ENCODE peak calls at places on chromosomes 1 and 21, in four cellular contexts. One of them, this sample, is unnamed.

GRCh38 chr1:80994934-80995333 is 805.8 kb upstream of the ADGRL2 start:
- DNase-seq in memory B cell: no peak
- DNase-seq in stimulated activated CD4-positive, alpha-beta T cell treated with anti-CD3 and anti-CD28 coated beads, Interleukin-15, amount 100 ng/mL, for 48 hours: no peak
- DNase-seq in GM12891: no peak
- DNase-seq in this sample: no peak

GRCh38 chr1:150021191-150021688 is 10.7 kb upstream of the OTUD7B start:
- DNase-seq in memory B cell: no peak
- DNase-seq in stimulated activated CD4-positive, alpha-beta T cell treated with anti-CD3 and anti-CD28 coated beads, Interleukin-15, amount 100 ng/mL, for 48 hours: no peak
- DNase-seq in GM12891: no peak
- DNase-seq in this sample: no peak

GRCh38 chr21:45481566-45481965 is 60.7 kb downstream of the SLC19A1 start:
- DNase-seq in memory B cell: no peak
- DNase-seq in stimulated activated CD4-positive, alpha-beta T cell treated with anti-CD3 and anti-CD28 coated beads, Interleukin-15, amount 100 ng/mL, for 48 hours: no peak
- DNase-seq in GM12891: no peak
- DNase-seq in this sample: no peak

GRCh38 chr1:179080866-179081695 is 789 bp upstream of the TOR3A start:
- DNase-seq in memory B cell: no peak
- DNase-seq in stimulated activated CD4-positive, alpha-beta T cell treated with anti-CD3 and anti-CD28 coated beads, Interleukin-15, amount 100 ng/mL, for 48 hours: peak
- DNase-seq in GM12891: no peak
- DNase-seq in this sample: peak

GRCh38 chr1:27405074-27405473 is 12.7 kb downstream of the GPR3 start:
- DNase-seq in memory B cell: no peak
- DNase-seq in stimulated activated CD4-positive, alpha-beta T cell treated with anti-CD3 and anti-CD28 coated beads, Interleukin-15, amount 100 ng/mL, for 48 hours: no peak
- DNase-seq in GM12891: no peak
- DNase-seq in this sample: no peak

GRCh38 chr1:104878203-104878911 is 1128.7 kb downstream of the AMY1C start:
- DNase-seq in memory B cell: no peak
- DNase-seq in stimulated activated CD4-positive, alpha-beta T cell treated with anti-CD3 and anti-CD28 coated beads, Interleukin-15, amount 100 ng/mL, for 48 hours: no peak
- DNase-seq in GM12891: no peak
- DNase-seq in this sample: no peak

GRCh38 chr1:5751171-5751556 is 241.1 kb downstream of the NPHP4 start:
- DNase-seq in memory B cell: no peak
- DNase-seq in stimulated activated CD4-positive, alpha-beta T cell treated with anti-CD3 and anti-CD28 coated beads, Interleukin-15, amount 100 ng/mL, for 48 hours: no peak
- DNase-seq in GM12891: no peak
- DNase-seq in this sample: no peak

GRCh38 chr21:36690637-36691538 is 8.0 kb upstream of the SIM2 start:
- DNase-seq in memory B cell: no peak
- DNase-seq in stimulated activated CD4-positive, alpha-beta T cell treated with anti-CD3 and anti-CD28 coated beads, Interleukin-15, amount 100 ng/mL, for 48 hours: no peak
- DNase-seq in GM12891: no peak
- DNase-seq in this sample: no peak

GRCh38 chr1:67700692-67701410 is 15.8 kb downstream of the GADD45A start:
- DNase-seq in memory B cell: no peak
- DNase-seq in stimulated activated CD4-positive, alpha-beta T cell treated with anti-CD3 and anti-CD28 coated beads, Interleukin-15, amount 100 ng/mL, for 48 hours: peak
- DNase-seq in GM12891: no peak
- DNase-seq in this sample: no peak

GRCh38 chr1:230425252-230426061 is 675 bp downstream of the PGBD5 start:
- DNase-seq in memory B cell: no peak
- DNase-seq in stimulated activated CD4-positive, alpha-beta T cell treated with anti-CD3 and anti-CD28 coated beads, Interleukin-15, amount 100 ng/mL, for 48 hours: no peak
- DNase-seq in GM12891: no peak
- DNase-seq in this sample: no peak

GRCh38 chr1:51568231-51568935 is 48.5 kb upstream of the OSBPL9 start:
- DNase-seq in memory B cell: no peak
- DNase-seq in stimulated activated CD4-positive, alpha-beta T cell treated with anti-CD3 and anti-CD28 coated beads, Interleukin-15, amount 100 ng/mL, for 48 hours: no peak
- DNase-seq in GM12891: no peak
- DNase-seq in this sample: no peak

GRCh38 chr1:156490401-156491032 is 10.1 kb downstream of the MEF2D start:
- DNase-seq in memory B cell: no peak
- DNase-seq in stimulated activated CD4-positive, alpha-beta T cell treated with anti-CD3 and anti-CD28 coated beads, Interleukin-15, amount 100 ng/mL, for 48 hours: no peak
- DNase-seq in GM12891: no peak
- DNase-seq in this sample: no peak

GRCh38 chr1:89259283-89259971 is 13.2 kb downstream of the GBP5 start:
- DNase-seq in memory B cell: no peak
- DNase-seq in stimulated activated CD4-positive, alpha-beta T cell treated with anti-CD3 and anti-CD28 coated beads, Interleukin-15, amount 100 ng/mL, for 48 hours: no peak
- DNase-seq in GM12891: no peak
- DNase-seq in this sample: no peak

GRCh38 chr1:183353597-183353996 is 64.6 kb downstream of the NMNAT2 start:
- DNase-seq in memory B cell: no peak
- DNase-seq in stimulated activated CD4-positive, alpha-beta T cell treated with anti-CD3 and anti-CD28 coated beads, Interleukin-15, amount 100 ng/mL, for 48 hours: no peak
- DNase-seq in GM12891: no peak
- DNase-seq in this sample: no peak

GRCh38 chr1:16244650-16245285 is 7.8 kb upstream of the CPLANE2 start:
- DNase-seq in memory B cell: no peak
- DNase-seq in stimulated activated CD4-positive, alpha-beta T cell treated with anti-CD3 and anti-CD28 coated beads, Interleukin-15, amount 100 ng/mL, for 48 hours: no peak
- DNase-seq in GM12891: no peak
- DNase-seq in this sample: no peak

GRCh38 chr1:5692649-5693048 is 299.6 kb downstream of the NPHP4 start:
- DNase-seq in memory B cell: no peak
- DNase-seq in stimulated activated CD4-positive, alpha-beta T cell treated with anti-CD3 and anti-CD28 coated beads, Interleukin-15, amount 100 ng/mL, for 48 hours: no peak
- DNase-seq in GM12891: no peak
- DNase-seq in this sample: no peak

GRCh38 chr21:45455321-45456013 is 50.5 kb downstream of the COL18A1 start:
- DNase-seq in memory B cell: no peak
- DNase-seq in stimulated activated CD4-positive, alpha-beta T cell treated with anti-CD3 and anti-CD28 coated beads, Interleukin-15, amount 100 ng/mL, for 48 hours: no peak
- DNase-seq in GM12891: no peak
- DNase-seq in this sample: no peak

GRCh38 chr1:228459091-228459993 is 27.8 kb upstream of the RNF187 start:
- DNase-seq in memory B cell: no peak
- DNase-seq in stimulated activated CD4-positive, alpha-beta T cell treated with anti-CD3 and anti-CD28 coated beads, Interleukin-15, amount 100 ng/mL, for 48 hours: peak
- DNase-seq in GM12891: peak
- DNase-seq in this sample: no peak

GRCh38 chr1:15090373-15090772 is 63.2 kb upstream of the TMEM51 start:
- DNase-seq in memory B cell: no peak
- DNase-seq in stimulated activated CD4-positive, alpha-beta T cell treated with anti-CD3 and anti-CD28 coated beads, Interleukin-15, amount 100 ng/mL, for 48 hours: no peak
- DNase-seq in GM12891: peak
- DNase-seq in this sample: no peak

GRCh38 chr1:212366901-212367300 is 47.8 kb downstream of the PACC1 start:
- DNase-seq in memory B cell: no peak
- DNase-seq in stimulated activated CD4-positive, alpha-beta T cell treated with anti-CD3 and anti-CD28 coated beads, Interleukin-15, amount 100 ng/mL, for 48 hours: no peak
- DNase-seq in GM12891: no peak
- DNase-seq in this sample: no peak

GRCh38 chr1:167829868-167830267 is 84.1 kb downstream of the ADCY10 start:
- DNase-seq in memory B cell: no peak
- DNase-seq in stimulated activated CD4-positive, alpha-beta T cell treated with anti-CD3 and anti-CD28 coated beads, Interleukin-15, amount 100 ng/mL, for 48 hours: no peak
- DNase-seq in GM12891: no peak
- DNase-seq in this sample: no peak

GRCh38 chr21:42093991-42094417 is 22.9 kb downstream of the UMODL1 start:
- DNase-seq in memory B cell: no peak
- DNase-seq in stimulated activated CD4-positive, alpha-beta T cell treated with anti-CD3 and anti-CD28 coated beads, Interleukin-15, amount 100 ng/mL, for 48 hours: no peak
- DNase-seq in GM12891: no peak
- DNase-seq in this sample: no peak